ENCODE peak calls at places on chromosomes 2 and 18, in eight cellular contexts. One of them, this sample, is unnamed.

GRCh38 chr2:62204998-62205496 is 9.1 kb downstream of the B3GNT2 start:
- DNase-seq in A549: no peak
- DNase-seq in HCT116: no peak
- DNase-seq in SK-N-SH: no peak
- DNase-seq in GM12878: no peak
- DNase-seq in HepG2: no peak
- DNase-seq in endothelial cell of umbilical vein: no peak
- DNase-seq in K562: no peak
- DNase-seq in this sample: no peak

GRCh38 chr2:43824512-43824911 is 14.1 kb downstream of the ABCG5 start:
- DNase-seq in HCT116: no peak
- DNase-seq in GM12878: no peak
- DNase-seq in A549: no peak
- DNase-seq in endothelial cell of umbilical vein: no peak
- DNase-seq in HepG2: no peak
- DNase-seq in SK-N-SH: no peak
- DNase-seq in K562: no peak
- DNase-seq in this sample: no peak

GRCh38 chr2:10868021-10868420 is 43.7 kb upstream of the KCNF1 start:
- DNase-seq in GM12878: no peak
- DNase-seq in endothelial cell of umbilical vein: no peak
- DNase-seq in A549: no peak
- DNase-seq in HCT116: no peak
- DNase-seq in K562: no peak
- DNase-seq in HepG2: no peak
- DNase-seq in SK-N-SH: peak
- DNase-seq in this sample: no peak

GRCh38 chr2:71466301-71467179 is 13.2 kb downstream of the DYSF start:
- DNase-seq in A549: peak
- DNase-seq in K562: no peak
- DNase-seq in HepG2: no peak
- DNase-seq in SK-N-SH: peak
- DNase-seq in HCT116: no peak
- DNase-seq in GM12878: no peak
- DNase-seq in endothelial cell of umbilical vein: peak
- DNase-seq in this sample: peak

GRCh38 chr2:37585295-37585908 is 86.0 kb downstream of the CDC42EP3 start:
- DNase-seq in HepG2: no peak
- DNase-seq in endothelial cell of umbilical vein: peak
- DNase-seq in A549: peak
- DNase-seq in HCT116: no peak
- DNase-seq in SK-N-SH: no peak
- DNase-seq in K562: no peak
- DNase-seq in GM12878: no peak
- DNase-seq in this sample: no peak

GRCh38 chr2:25618676-25619075 is 54.7 kb downstream of the DTNB start:
- DNase-seq in SK-N-SH: no peak
- DNase-seq in endothelial cell of umbilical vein: peak
- DNase-seq in HepG2: peak
- DNase-seq in HCT116: peak
- DNase-seq in A549: peak
- DNase-seq in K562: no peak
- DNase-seq in GM12878: no peak
- DNase-seq in this sample: no peak

GRCh38 chr2:205701509-205701908 is 19.2 kb downstream of the NRP2 start:
- DNase-seq in K562: no peak
- DNase-seq in HCT116: no peak
- DNase-seq in SK-N-SH: no peak
- DNase-seq in HepG2: no peak
- DNase-seq in GM12878: no peak
- DNase-seq in A549: no peak
- DNase-seq in endothelial cell of umbilical vein: no peak
- DNase-seq in this sample: no peak

GRCh38 chr2:23673082-23673481 is 253.8 kb downstream of the ATAD2B start:
- DNase-seq in GM12878: no peak
- DNase-seq in SK-N-SH: no peak
- DNase-seq in endothelial cell of umbilical vein: no peak
- DNase-seq in K562: no peak
- DNase-seq in HepG2: no peak
- DNase-seq in A549: no peak
- DNase-seq in HCT116: no peak
- DNase-seq in this sample: no peak

GRCh38 chr2:20593072-20594034 is 57.5 kb downstream of the HS1BP3 start:
- DNase-seq in A549: peak
- DNase-seq in HCT116: no peak
- DNase-seq in SK-N-SH: no peak
- DNase-seq in K562: peak
- DNase-seq in HepG2: peak
- DNase-seq in endothelial cell of umbilical vein: peak
- DNase-seq in GM12878: no peak
- DNase-seq in this sample: peak

GRCh38 chr2:170817999-170818293 is 1.3 kb downstream of the GAD1 start:
- DNase-seq in HCT116: no peak
- DNase-seq in endothelial cell of umbilical vein: no peak
- DNase-seq in GM12878: no peak
- DNase-seq in HepG2: no peak
- DNase-seq in A549: no peak
- DNase-seq in K562: no peak
- DNase-seq in SK-N-SH: peak
- DNase-seq in this sample: no peak

GRCh38 chr2:113925884-113926283 is 36.0 kb downstream of the ACTR3 start:
- DNase-seq in endothelial cell of umbilical vein: no peak
- DNase-seq in A549: no peak
- DNase-seq in GM12878: no peak
- DNase-seq in K562: no peak
- DNase-seq in HepG2: no peak
- DNase-seq in HCT116: no peak
- DNase-seq in SK-N-SH: no peak
- DNase-seq in this sample: no peak

GRCh38 chr2:109721117-109721504 is 73.0 kb upstream of the RGPD5 start:
- DNase-seq in HCT116: no peak
- DNase-seq in K562: no peak
- DNase-seq in HepG2: no peak
- DNase-seq in A549: no peak
- DNase-seq in SK-N-SH: no peak
- DNase-seq in GM12878: no peak
- DNase-seq in endothelial cell of umbilical vein: no peak
- DNase-seq in this sample: no peak

GRCh38 chr2:117785740-117786139 is 28.8 kb upstream of the DDX18 start:
- DNase-seq in HCT116: peak
- DNase-seq in K562: peak
- DNase-seq in GM12878: no peak
- DNase-seq in SK-N-SH: peak
- DNase-seq in endothelial cell of umbilical vein: peak
- DNase-seq in HepG2: peak
- DNase-seq in A549: peak
- DNase-seq in this sample: peak

GRCh38 chr2:203737360-203737759 is 30.9 kb downstream of the CD28 start:
- DNase-seq in HCT116: no peak
- DNase-seq in A549: no peak
- DNase-seq in HepG2: no peak
- DNase-seq in SK-N-SH: no peak
- DNase-seq in endothelial cell of umbilical vein: no peak
- DNase-seq in GM12878: no peak
- DNase-seq in K562: no peak
- DNase-seq in this sample: no peak

GRCh38 chr2:217886720-217887309 is 116.0 kb downstream of the TNS1 start:
- DNase-seq in SK-N-SH: peak
- DNase-seq in HepG2: peak
- DNase-seq in HCT116: peak
- DNase-seq in A549: peak
- DNase-seq in K562: peak
- DNase-seq in endothelial cell of umbilical vein: peak
- DNase-seq in GM12878: no peak
- DNase-seq in this sample: peak

GRCh38 chr2:289362-290089 is 1.6 kb upstream of the ALKAL2 start:
- DNase-seq in HCT116: no peak
- DNase-seq in A549: peak
- DNase-seq in K562: peak
- DNase-seq in HepG2: no peak
- DNase-seq in endothelial cell of umbilical vein: peak
- DNase-seq in GM12878: no peak
- DNase-seq in SK-N-SH: peak
- DNase-seq in this sample: no peak

GRCh38 chr18:286515-287310 is 18.9 kb upstream of the THOC1 start:
- DNase-seq in SK-N-SH: peak
- DNase-seq in HepG2: peak
- DNase-seq in endothelial cell of umbilical vein: peak
- DNase-seq in A549: peak
- DNase-seq in GM12878: no peak
- DNase-seq in HCT116: no peak
- DNase-seq in K562: no peak
- DNase-seq in this sample: peak

GRCh38 chr18:73153271-73153670 is 285.5 kb upstream of the NETO1 start:
- DNase-seq in GM12878: no peak
- DNase-seq in SK-N-SH: no peak
- DNase-seq in A549: no peak
- DNase-seq in HCT116: no peak
- DNase-seq in endothelial cell of umbilical vein: no peak
- DNase-seq in HepG2: no peak
- DNase-seq in K562: no peak
- DNase-seq in this sample: no peak

GRCh38 chr2:67752964-67753363 is 309.8 kb downstream of the C1D start:
- DNase-seq in endothelial cell of umbilical vein: no peak
- DNase-seq in HCT116: no peak
- DNase-seq in GM12878: no peak
- DNase-seq in K562: no peak
- DNase-seq in SK-N-SH: no peak
- DNase-seq in HepG2: no peak
- DNase-seq in A549: no peak
- DNase-seq in this sample: no peak

GRCh38 chr2:95270541-95271081 is 3.6 kb upstream of the PROM2 start:
- DNase-seq in GM12878: no peak
- DNase-seq in endothelial cell of umbilical vein: no peak
- DNase-seq in SK-N-SH: no peak
- DNase-seq in K562: no peak
- DNase-seq in A549: no peak
- DNase-seq in HCT116: no peak
- DNase-seq in HepG2: no peak
- DNase-seq in this sample: no peak

DNA sequence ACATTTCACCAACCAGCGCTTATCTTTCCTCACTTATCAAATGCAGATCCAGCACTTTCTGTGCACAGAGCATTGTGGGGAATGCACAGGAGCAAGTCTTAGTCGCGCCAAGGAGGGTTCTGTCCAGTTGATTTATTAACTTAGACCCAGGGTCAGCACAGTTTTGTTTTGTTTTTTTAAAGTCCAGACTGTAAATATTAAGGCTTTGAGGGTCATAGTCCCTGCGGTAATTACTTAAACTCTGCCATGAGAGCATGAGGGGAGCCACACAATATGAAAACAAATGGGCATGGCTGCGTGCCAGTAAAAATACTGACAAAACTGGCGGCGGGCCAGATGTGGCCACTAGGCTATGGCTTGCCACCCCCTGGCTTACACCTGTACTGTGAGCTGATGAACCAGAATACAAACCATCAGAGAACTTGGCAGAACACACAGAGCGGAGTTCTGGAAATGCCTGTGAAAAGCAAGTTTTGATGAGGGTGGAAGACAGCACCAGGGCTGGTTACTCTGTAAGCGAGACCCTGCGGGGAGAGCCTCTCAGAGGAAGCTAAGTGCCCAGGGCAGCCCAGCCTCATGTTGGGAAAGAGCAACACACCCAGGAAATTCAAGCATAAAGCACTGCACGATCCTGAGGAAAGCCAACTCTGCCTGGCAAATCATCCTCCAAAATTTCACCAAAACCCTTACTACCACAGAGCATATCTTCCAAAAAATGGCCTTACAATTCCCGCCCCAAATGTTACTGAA is 43.6 kb downstream of the L3MBTL4 start:
- DNase-seq in K562: no peak
- DNase-seq in SK-N-SH: peak
- DNase-seq in endothelial cell of umbilical vein: no peak
- DNase-seq in HCT116: no peak
- DNase-seq in HepG2: peak
- DNase-seq in A549: no peak
- DNase-seq in GM12878: no peak
- DNase-seq in this sample: no peak
- TF ChIP-seq MAX in K562: no peak
- TF ChIP-seq MAX in SK-N-SH: no peak
- TF ChIP-seq MAX in endothelial cell of umbilical vein: no peak
- TF ChIP-seq MAX in HCT116: no peak
- TF ChIP-seq MAX in HepG2: peak
- TF ChIP-seq MAX in A549: no peak
- TF ChIP-seq MAX in GM12878: no peak
- TF ChIP-seq MAX in this sample: no peak

GRCh38 chr2:64938607-64939285 is 50.5 kb upstream of the SLC1A4 start:
- DNase-seq in HCT116: no peak
- DNase-seq in HepG2: no peak
- DNase-seq in SK-N-SH: no peak
- DNase-seq in GM12878: no peak
- DNase-seq in K562: no peak
- DNase-seq in A549: no peak
- DNase-seq in endothelial cell of umbilical vein: no peak
- DNase-seq in this sample: no peak
- H3K4me3 ChIP-seq in HCT116: no peak
- H3K4me3 ChIP-seq in HepG2: no peak
- H3K4me3 ChIP-seq in SK-N-SH: no peak
- H3K4me3 ChIP-seq in GM12878: peak
- H3K4me3 ChIP-seq in K562: no peak
- H3K4me3 ChIP-seq in A549: no peak
- H3K4me3 ChIP-seq in endothelial cell of umbilical vein: no peak
- H3K4me3 ChIP-seq in this sample: no peak

DNA sequence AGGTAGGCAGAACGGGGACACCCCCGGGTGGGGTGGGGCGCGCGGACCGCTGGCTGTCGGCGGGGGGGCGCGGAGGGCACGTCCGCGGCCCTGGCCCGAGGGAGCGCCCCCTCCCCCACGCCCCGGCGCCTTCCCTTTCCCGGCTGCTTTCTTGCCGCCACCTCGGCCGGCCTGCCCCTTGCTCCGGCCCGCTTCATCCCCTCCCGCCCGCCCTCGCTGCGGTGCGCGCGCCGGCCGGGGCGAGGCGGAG is 443 bp downstream of the VAPA start:
- DNase-seq in endothelial cell of umbilical vein: no peak
- DNase-seq in A549: no peak
- DNase-seq in HCT116: no peak
- DNase-seq in HepG2: no peak
- DNase-seq in GM12878: no peak
- DNase-seq in K562: peak
- DNase-seq in SK-N-SH: peak
- DNase-seq in this sample: peak
- TF ChIP-seq MAX in endothelial cell of umbilical vein: no peak
- TF ChIP-seq MAX in A549: no peak
- TF ChIP-seq MAX in HCT116: no peak
- TF ChIP-seq MAX in HepG2: no peak
- TF ChIP-seq MAX in GM12878: no peak
- TF ChIP-seq MAX in K562: no peak
- TF ChIP-seq MAX in SK-N-SH: no peak
- TF ChIP-seq MAX in this sample: no peak

DNA sequence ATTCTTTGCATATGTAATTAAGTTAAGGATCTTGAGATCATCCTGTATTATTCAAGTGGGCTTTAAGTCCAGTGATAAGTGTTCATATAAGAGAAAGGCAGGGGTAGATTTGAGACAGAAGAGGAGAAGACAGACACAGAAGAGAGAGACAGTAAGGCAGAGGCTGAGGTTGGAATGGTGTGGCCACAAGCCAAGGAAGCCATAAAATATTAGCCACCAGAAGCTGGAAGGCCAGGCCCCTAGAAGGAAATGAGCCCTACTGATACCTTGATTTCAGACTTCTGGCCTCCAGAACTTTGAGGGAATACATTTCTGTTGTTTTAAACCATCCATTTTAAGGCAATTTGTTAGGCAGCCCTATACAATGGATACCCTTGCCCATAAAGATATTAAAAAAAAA is 66.9 kb upstream of the DLX2 start:
- DNase-seq in endothelial cell of umbilical vein: no peak
- DNase-seq in SK-N-SH: no peak
- DNase-seq in A549: no peak
- DNase-seq in HepG2: no peak
- DNase-seq in GM12878: no peak
- DNase-seq in K562: no peak
- DNase-seq in HCT116: no peak
- DNase-seq in this sample: no peak
- H3K4me3 ChIP-seq in endothelial cell of umbilical vein: no peak
- H3K4me3 ChIP-seq in SK-N-SH: no peak
- H3K4me3 ChIP-seq in A549: no peak
- H3K4me3 ChIP-seq in HepG2: no peak
- H3K4me3 ChIP-seq in GM12878: no peak
- H3K4me3 ChIP-seq in K562: no peak
- H3K4me3 ChIP-seq in HCT116: no peak
- H3K4me3 ChIP-seq in this sample: no peak

This sample was measured in NB4.